ENCODE peak calls at places on chromosomes 4 and X, in six cellular contexts. N is activated naive CD8-positive, alpha-beta T cell treated with anti-CD3 and anti-CD28 coated beads, Interleukin-2, amount 10 ng/mL, durations not matched to agents 7 days and 5 days; W is naive thymus-derived CD8-positive, alpha-beta T cell; A is CD8-positive, alpha-beta T cell; S is mesenchymal stem cell; T is Caki2. C is an unnamed sample.

GRCh38 chrX:152907084-152907651 is 9.3 kb downstream of the ZNF185 start:
- DNase-seq in S (peak; percentile 88), N (no peak), A (no peak), W (no peak), T (no peak), C (no peak)

GRCh38 chrX:71082253-71082652 is 13.4 kb upstream of the FOXO4 start:
- DNase-seq in A (no peak), W (no peak), N (no peak), S (no peak), T (no peak), C (no peak)

GRCh38 chr4:6125103-6125651 is 75.2 kb downstream of the JAKMIP1 start:
- DNase-seq in W (no peak), A (no peak), S (no peak), N (no peak), T (no peak), C (no peak)

GRCh38 chr4:11323771-11324170 is 104.9 kb downstream of the HS3ST1 start:
- DNase-seq in S (no peak), W (no peak), T (no peak), A (no peak), N (no peak), C (no peak)

GRCh38 chr4:15234585-15235126 is 193.2 kb upstream of the C1QTNF7 start:
- DNase-seq in S (peak; percentile 97), N (no peak), A (no peak), W (no peak), T (no peak), C (no peak)

GRCh38 chr4:74230902-74231499 is 73.1 kb downstream of the MTHFD2L start:
- DNase-seq in A (no peak), T (peak; percentile 80), W (no peak), N (no peak), S (peak; percentile 84), C (peak; percentile 50)

GRCh38 chrX:103927030-103927429 is 35.4 kb upstream of the TMSB15B start:
- DNase-seq in W (no peak), S (no peak), N (no peak), A (no peak), T (no peak), C (no peak)

GRCh38 chr4:88318751-88319350 is 34.5 kb upstream of the PPM1K start:
- DNase-seq in W (no peak), S (no peak), N (no peak), A (no peak), T (peak; percentile 31), C (no peak)

GRCh38 chr4:108130955-108131354 is 37.8 kb downstream of the LEF1 start:
- DNase-seq in N (no peak), W (no peak), S (no peak), T (no peak), A (no peak), C (no peak)

GRCh38 chr4:16894406-16894805 is 4.0 kb downstream of the LDB2 start:
- DNase-seq in S (peak; percentile 51), T (no peak), A (no peak), N (no peak), W (no peak), C (no peak)

GRCh38 chr4:182697094-182697493 is 220.1 kb downstream of the DCTD start:
- DNase-seq in S (no peak), W (no peak), A (no peak), N (no peak), T (no peak), C (no peak)

GRCh38 chr4:60805500-60806313 is 394.4 kb upstream of the ADGRL3 start:
- DNase-seq in T (no peak), N (no peak), S (peak; percentile 44), W (no peak), A (no peak), C (no peak)

GRCh38 chr4:7041851-7042696 is 1.1 kb upstream of the TADA2B start:
- DNase-seq in A (peak; percentile 25), S (no peak), W (no peak), T (no peak), N (no peak), C (no peak)

GRCh38 chr4:151331276-151332042 is 6.1 kb upstream of the SH3D19 start:
- DNase-seq in W (no peak), S (peak; percentile 67), A (no peak), T (peak; percentile 50), N (no peak), C (no peak)

GRCh38 chrX:119272882-119273806 is 37.1 kb downstream of the PGRMC1 start:
- DNase-seq in T (no peak), N (peak; percentile 54), W (peak; percentile 32), S (peak; percentile 17), A (peak; percentile 20), C (no peak)

GRCh38 chr4:140078366-140078765 is 75.6 kb downstream of the MAML3 start:
- DNase-seq in W (no peak), S (peak; percentile 61), T (no peak), N (no peak), A (no peak), C (no peak)

GRCh38 chr4:151772322-151772721 is 11.5 kb upstream of the GATB start:
- DNase-seq in T (no peak), N (no peak), S (no peak), A (no peak), W (no peak), C (no peak)

GRCh38 chr4:169909479-169909878 is 116.7 kb downstream of the MFAP3L start:
- DNase-seq in N (no peak), W (no peak), T (no peak), S (no peak), A (no peak), C (no peak)

GRCh38 chr4:151362404-151363164 is 37.2 kb upstream of the SH3D19 start:
- DNase-seq in W (peak; percentile 67), A (peak; percentile 73), T (peak; percentile 63), N (peak; percentile 70), S (peak; percentile 83), C (peak; percentile 30)